ENCODE peak calls at places on chromosomes 13 and 19, in four cellular contexts. One of them, this sample, is unnamed. For H3K4me1, the result is how much of the 10 kb centered on the place peaks cover.

GRCh38 chr13:110964229-110965037 is 49.6 kb upstream of the ANKRD10 start:
- DNase-seq in thyroid gland: no peak
- DNase-seq in IMR-90: no peak
- DNase-seq in suprapubic skin: no peak
- DNase-seq in this sample: no peak

GRCh38 chr19:23365222-23365621 is 30.0 kb downstream of the ZNF91 start:
- DNase-seq in thyroid gland: no peak
- DNase-seq in suprapubic skin: no peak
- DNase-seq in IMR-90: no peak
- DNase-seq in this sample: no peak

GRCh38 chr19:44644391-44645016 is 794 bp downstream of the PVR start:
- DNase-seq in suprapubic skin: no peak
- DNase-seq in thyroid gland: peak
- DNase-seq in IMR-90: peak
- DNase-seq in this sample: no peak

GRCh38 chr13:92224825-92225224 is 826.4 kb downstream of the GPC5 start:
- DNase-seq in IMR-90: no peak
- DNase-seq in suprapubic skin: no peak
- DNase-seq in thyroid gland: no peak
- DNase-seq in this sample: no peak

GRCh38 chr19:11736696-11737095 is 2.0 kb downstream of the ZNF823 start:
- DNase-seq in thyroid gland: no peak
- DNase-seq in suprapubic skin: no peak
- DNase-seq in IMR-90: peak
- DNase-seq in this sample: no peak

GRCh38 chr13:87975035-87975434 is 303.9 kb downstream of the SLITRK5 start:
- DNase-seq in suprapubic skin: no peak
- DNase-seq in thyroid gland: no peak
- DNase-seq in IMR-90: no peak
- DNase-seq in this sample: no peak

GRCh38 chr19:50718255-50719118 is 1.1 kb downstream of the SHANK1 start:
- DNase-seq in IMR-90: no peak
- DNase-seq in suprapubic skin: no peak
- DNase-seq in thyroid gland: no peak
- DNase-seq in this sample: no peak

GRCh38 chr19:11355160-11356073 is at the start of gene PLPPR2:
- DNase-seq in IMR-90: peak
- DNase-seq in thyroid gland: peak
- DNase-seq in suprapubic skin: peak
- DNase-seq in this sample: peak

GRCh38 chr19:14505488-14506239 is 9.7 kb upstream of the GIPC1 start:
- DNase-seq in IMR-90: peak
- DNase-seq in thyroid gland: peak
- DNase-seq in suprapubic skin: no peak
- DNase-seq in this sample: peak

GRCh38 chr13:106610511-106610910 is 42.6 kb upstream of the ARGLU1 start:
- DNase-seq in thyroid gland: no peak
- DNase-seq in suprapubic skin: no peak
- DNase-seq in IMR-90: peak
- DNase-seq in this sample: no peak

GRCh38 chr19:1848399-1849131 is at the start of gene REXO1:
- DNase-seq in suprapubic skin: peak
- DNase-seq in thyroid gland: peak
- DNase-seq in IMR-90: peak
- DNase-seq in this sample: peak

GRCh38 chr13:32136061-32136460 is 104.5 kb downstream of the FRY start:
- DNase-seq in thyroid gland: no peak
- DNase-seq in IMR-90: no peak
- DNase-seq in suprapubic skin: no peak
- DNase-seq in this sample: no peak

GRCh38 chr19:4057913-4058695 is 8.6 kb downstream of the ZBTB7A start:
- DNase-seq in thyroid gland: peak
- DNase-seq in IMR-90: peak
- DNase-seq in suprapubic skin: peak
- DNase-seq in this sample: peak

GRCh38 chr13:107977175-107977574 is 238.2 kb downstream of the LIG4 start:
- DNase-seq in suprapubic skin: no peak
- DNase-seq in IMR-90: no peak
- DNase-seq in thyroid gland: no peak
- DNase-seq in this sample: no peak

GRCh38 chr13:99969934-99970760 is 1.4 kb downstream of the ZIC5 start:
- DNase-seq in suprapubic skin: no peak
- DNase-seq in thyroid gland: no peak
- DNase-seq in IMR-90: no peak
- DNase-seq in this sample: peak

GRCh38 chr19:35755550-35756371 is 1.1 kb downstream of the HSPB6 start:
- DNase-seq in thyroid gland: peak
- DNase-seq in suprapubic skin: peak
- DNase-seq in IMR-90: peak
- DNase-seq in this sample: peak

GRCh38 chr13:24080134-24080533 is 80.4 kb upstream of the SPATA13 start:
- DNase-seq in thyroid gland: no peak
- DNase-seq in IMR-90: no peak
- DNase-seq in suprapubic skin: no peak
- DNase-seq in this sample: no peak

GRCh38 chr13:74200081-74200480 is 65.9 kb upstream of the KLF12 start:
- DNase-seq in IMR-90: peak
- DNase-seq in thyroid gland: no peak
- DNase-seq in suprapubic skin: no peak
- DNase-seq in this sample: no peak

GRCh38 chr13:102678339-102679122 is 16.3 kb downstream of the METTL21C start:
- DNase-seq in thyroid gland: peak
- DNase-seq in suprapubic skin: no peak
- DNase-seq in IMR-90: no peak
- DNase-seq in this sample: no peak

GRCh38 chr19:15871570-15871969 is 26.3 kb downstream of the CYP4F2 start:
- DNase-seq in suprapubic skin: no peak
- DNase-seq in thyroid gland: no peak
- DNase-seq in IMR-90: no peak
- DNase-seq in this sample: no peak

GRCh38 chr13:45162821-45163220 is 38.0 kb downstream of the KCTD4 start:
- DNase-seq in IMR-90: peak
- DNase-seq in thyroid gland: no peak
- DNase-seq in suprapubic skin: no peak
- DNase-seq in this sample: no peak

GRCh38 chr19:15129856-15130580 is 22.8 kb downstream of the SYDE1 start:
- DNase-seq in IMR-90: no peak
- DNase-seq in thyroid gland: no peak
- DNase-seq in suprapubic skin: no peak
- DNase-seq in this sample: no peak

GRCh38 chr13:90201676-90202425 is 1145.6 kb upstream of the MIR17HG start:
- DNase-seq in suprapubic skin: no peak
- DNase-seq in IMR-90: no peak
- DNase-seq in thyroid gland: no peak
- DNase-seq in this sample: no peak

GRCh38 chr19:14146789-14147216 is 10.4 kb upstream of the ASF1B start:
- DNase-seq in IMR-90: peak
- DNase-seq in suprapubic skin: no peak
- DNase-seq in thyroid gland: no peak
- DNase-seq in this sample: no peak

GRCh38 chr13:113744197-113745000 is 14.6 kb upstream of the TMEM255B start:
- DNase-seq in suprapubic skin: no peak
- DNase-seq in IMR-90: no peak
- DNase-seq in thyroid gland: no peak
- DNase-seq in this sample: no peak

GRCh38 chr13:113741101-113741731 is 17.8 kb upstream of the TMEM255B start:
- DNase-seq in IMR-90: no peak
- DNase-seq in suprapubic skin: no peak
- DNase-seq in thyroid gland: no peak
- DNase-seq in this sample: no peak

GRCh38 chr13:113742000-113742441 is 17.0 kb upstream of the TMEM255B start:
- DNase-seq in suprapubic skin: no peak
- DNase-seq in thyroid gland: peak
- DNase-seq in IMR-90: peak
- DNase-seq in this sample: no peak

GRCh38 chr13:113743366-113744195 is 15.4 kb upstream of the TMEM255B start:
- DNase-seq in thyroid gland: no peak
- DNase-seq in suprapubic skin: no peak
- DNase-seq in IMR-90: no peak
- DNase-seq in this sample: no peak

DNA sequence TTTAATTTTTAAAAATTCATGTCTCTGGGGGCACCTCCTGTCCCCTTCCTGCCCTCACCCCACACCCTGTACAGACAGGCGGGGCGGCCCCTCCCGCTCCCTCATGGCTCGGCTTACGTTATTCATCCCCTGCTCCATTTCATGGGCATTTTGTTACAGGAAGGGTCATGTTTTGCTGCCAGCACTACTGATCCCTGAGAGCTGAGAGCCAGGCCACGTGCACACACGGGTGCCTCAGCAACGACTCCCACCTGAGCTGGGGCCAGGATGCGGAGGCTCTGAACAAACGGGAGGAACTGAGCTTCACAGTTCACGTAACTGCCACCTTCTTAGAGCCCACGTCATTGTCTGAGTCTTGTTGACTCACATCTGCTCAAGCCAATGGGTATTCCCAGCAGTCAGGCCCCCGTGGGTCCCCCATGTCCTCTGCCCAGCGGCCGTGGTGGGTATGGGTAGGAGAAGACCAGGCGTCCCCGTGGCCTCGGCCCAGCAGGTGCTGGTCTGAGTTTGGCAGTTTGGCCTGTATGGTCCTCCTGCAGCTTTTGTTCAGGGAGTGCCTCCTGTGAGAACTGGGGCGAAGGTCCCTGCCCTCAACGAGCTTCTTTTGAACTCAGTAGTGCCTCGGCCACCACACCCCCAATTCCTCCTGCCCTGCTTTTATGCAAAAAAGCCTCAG is 16.4 kb upstream of the TMEM255B start:
- DNase-seq in IMR-90: no peak
- DNase-seq in thyroid gland: no peak
- DNase-seq in suprapubic skin: no peak
- DNase-seq in this sample: no peak
- H3K4me3 ChIP-seq in IMR-90: no peak
- H3K4me3 ChIP-seq in thyroid gland: no peak
- H3K4me3 ChIP-seq in suprapubic skin: no peak
- H3K4me3 ChIP-seq in this sample: no peak

GRCh38 chr13:30906411-30906990 is 430 bp downstream of the MEDAG start:
- DNase-seq in thyroid gland: peak
- DNase-seq in IMR-90: no peak
- DNase-seq in suprapubic skin: no peak
- DNase-seq in this sample: no peak
- H3K4me1 ChIP-seq in thyroid gland: under half
- H3K4me1 ChIP-seq in IMR-90: under half
- H3K4me1 ChIP-seq in suprapubic skin: under half
- H3K4me1 ChIP-seq in this sample: under half

GRCh38 chr13:42815686-42816085 is 34.3 kb downstream of the FAM216B start:
- DNase-seq in thyroid gland: no peak
- DNase-seq in IMR-90: peak
- DNase-seq in suprapubic skin: no peak
- DNase-seq in this sample: no peak

GRCh38 chr13:42820450-42820849 is 39.1 kb downstream of the FAM216B start:
- DNase-seq in IMR-90: no peak
- DNase-seq in thyroid gland: no peak
- DNase-seq in suprapubic skin: no peak
- DNase-seq in this sample: no peak

GRCh38 chr13:42819712-42820111 is 38.3 kb downstream of the FAM216B start:
- DNase-seq in suprapubic skin: no peak
- DNase-seq in IMR-90: no peak
- DNase-seq in thyroid gland: no peak
- DNase-seq in this sample: no peak

GRCh38 chr13:42816538-42816937 is 35.2 kb downstream of the FAM216B start:
- DNase-seq in suprapubic skin: no peak
- DNase-seq in IMR-90: no peak
- DNase-seq in thyroid gland: no peak
- DNase-seq in this sample: no peak

GRCh38 chr13:42821437-42821836 is 40.1 kb downstream of the FAM216B start:
- DNase-seq in thyroid gland: no peak
- DNase-seq in suprapubic skin: no peak
- DNase-seq in IMR-90: peak
- DNase-seq in this sample: no peak
- H3K27ac ChIP-seq in thyroid gland: no peak
- H3K27ac ChIP-seq in suprapubic skin: no peak
- H3K27ac ChIP-seq in IMR-90: peak
- H3K27ac ChIP-seq in this sample: no peak

GRCh38 chr13:39401091-39401647 is 201.8 kb downstream of the LHFPL6 start:
- DNase-seq in thyroid gland: no peak
- DNase-seq in suprapubic skin: no peak
- DNase-seq in IMR-90: no peak
- DNase-seq in this sample: no peak

GRCh38 chr13:39394811-39395685 is 207.9 kb downstream of the LHFPL6 start:
- DNase-seq in IMR-90: no peak
- DNase-seq in suprapubic skin: no peak
- DNase-seq in thyroid gland: no peak
- DNase-seq in this sample: no peak

GRCh38 chr13:39401756-39402155 is 201.2 kb downstream of the LHFPL6 start:
- DNase-seq in IMR-90: no peak
- DNase-seq in suprapubic skin: no peak
- DNase-seq in thyroid gland: no peak
- DNase-seq in this sample: no peak

GRCh38 chr13:39397866-39398265 is 205.1 kb downstream of the LHFPL6 start:
- DNase-seq in IMR-90: no peak
- DNase-seq in thyroid gland: no peak
- DNase-seq in suprapubic skin: no peak
- DNase-seq in this sample: no peak

DNA sequence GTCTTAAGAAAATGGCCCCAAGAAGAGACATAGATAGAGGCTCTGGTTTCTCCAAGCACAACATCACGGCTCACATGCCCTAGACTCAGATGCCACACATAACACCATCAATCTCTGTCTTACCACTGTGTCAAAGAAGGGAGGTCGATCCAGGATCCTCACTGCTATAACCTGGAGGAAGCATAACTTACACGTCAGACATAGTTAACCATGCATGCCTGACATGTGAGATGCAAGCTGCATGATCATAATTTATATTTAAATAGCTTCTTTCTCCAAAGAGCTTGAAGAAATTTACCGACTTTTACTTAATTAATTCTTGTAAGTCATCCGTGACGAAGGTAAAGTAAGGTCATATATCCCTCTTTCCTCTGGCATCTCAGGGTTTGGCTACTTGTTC is 205.8 kb downstream of the LHFPL6 start:
- DNase-seq in IMR-90: no peak
- DNase-seq in suprapubic skin: no peak
- DNase-seq in thyroid gland: no peak
- DNase-seq in this sample: no peak
- H3K4me3 ChIP-seq in IMR-90: no peak
- H3K4me3 ChIP-seq in suprapubic skin: no peak
- H3K4me3 ChIP-seq in thyroid gland: no peak
- H3K4me3 ChIP-seq in this sample: no peak

GRCh38 chr13:98541211-98541610 is 35.7 kb downstream of the STK24 start:
- DNase-seq in suprapubic skin: no peak
- DNase-seq in IMR-90: no peak
- DNase-seq in thyroid gland: no peak
- DNase-seq in this sample: no peak
- H3K4me1 ChIP-seq in suprapubic skin: half or more
- H3K4me1 ChIP-seq in IMR-90: under half
- H3K4me1 ChIP-seq in thyroid gland: half or more
- H3K4me1 ChIP-seq in this sample: under half

GRCh38 chr13:41502676-41503075 is 45.3 kb downstream of the RGCC start:
- DNase-seq in thyroid gland: no peak
- DNase-seq in suprapubic skin: no peak
- DNase-seq in IMR-90: no peak
- DNase-seq in this sample: no peak
- H3K27ac ChIP-seq in thyroid gland: no peak
- H3K27ac ChIP-seq in suprapubic skin: no peak
- H3K27ac ChIP-seq in IMR-90: no peak
- H3K27ac ChIP-seq in this sample: no peak

This sample was measured in RWPE2.